ENCODE peak calls at places on chromosome 16, in nine cellular contexts. T is astrocyte, Q is lung, J is AG09309, C is fibroblast of mammary gland, W is fibroblast of lung, G is lower lobe of right lung, V is PC-9, X is IMR-90. I is an unnamed sample.

GRCh38 chr16:25256821-25257503 is 683 bp downstream of the ZKSCAN2 start:
- DNase-seq in C (no peak), V (no peak), J (no peak), G (peak), W (peak), X (peak), T (no peak), Q (no peak), I (peak)

GRCh38 chr16:28193530-28194423 is 18.0 kb downstream of the XPO6 start:
- DNase-seq in G (no peak), J (peak), X (peak), T (peak), Q (no peak), W (peak), V (peak), C (peak), I (peak)

GRCh38 chr16:14489460-14489859 is 140.6 kb downstream of the PARN start:
- DNase-seq in W (no peak), Q (no peak), G (no peak), X (peak), C (no peak), V (no peak), J (no peak), T (no peak), I (peak)

GRCh38 chr16:10625595-10626357 is 45.4 kb upstream of the EMP2 start:
- DNase-seq in V (no peak), C (peak), X (peak), G (no peak), J (no peak), Q (no peak), T (peak), W (peak), I (peak)

GRCh38 chr16:67393790-67394270 is 532 bp upstream of the TPPP3 start:
- DNase-seq in V (no peak), W (no peak), C (no peak), Q (no peak), J (no peak), T (no peak), X (no peak), G (peak), I (no peak)

GRCh38 chr16:73172621-73173312 is 124.8 kb upstream of the ZFHX3 start:
- DNase-seq in C (peak), T (peak), G (peak), V (peak), W (peak), Q (peak), J (peak), X (peak), I (peak)

GRCh38 chr16:73019456-73020362 is 28.2 kb downstream of the ZFHX3 start:
- DNase-seq in W (peak), V (peak), T (peak), Q (no peak), J (no peak), G (no peak), C (peak), X (peak), I (peak)

GRCh38 chr16:11955713-11956123 is 9.3 kb upstream of the TNFRSF17 start:
- DNase-seq in V (peak), T (peak), X (peak), W (peak), Q (no peak), C (peak), J (peak), G (no peak), I (peak)

GRCh38 chr16:83631006-83631405 is 176.8 kb upstream of the HSBP1 start:
- DNase-seq in X (no peak), V (no peak), C (no peak), Q (peak), W (no peak), J (peak), G (no peak), T (no peak), I (no peak)

GRCh38 chr16:5502467-5502869 is 404.9 kb upstream of the EEF2KMT start:
- DNase-seq in G (no peak), J (no peak), W (peak), Q (no peak), T (no peak), C (no peak), X (no peak), V (peak), I (no peak)

GRCh38 chr16:89187337-89188063 is 12.8 kb downstream of the SLC22A31 start:
- DNase-seq in T (no peak), J (no peak), X (no peak), Q (no peak), W (peak), C (peak), V (peak), G (no peak), I (peak)

GRCh38 chr16:50820225-50820624 is 78.3 kb downstream of the CYLD start:
- DNase-seq in V (no peak), X (no peak), C (no peak), T (no peak), J (no peak), W (no peak), G (no peak), Q (no peak), I (no peak)

GRCh38 chr16:70454221-70455034 is at the start of gene FCSK:
- DNase-seq in G (peak), C (peak), T (peak), J (no peak), V (peak), X (peak), Q (peak), W (peak), I (peak)

GRCh38 chr16:78563905-78564304 is 464.5 kb downstream of the WWOX start:
- DNase-seq in T (no peak), Q (no peak), G (no peak), X (no peak), J (no peak), C (no peak), W (peak), V (no peak), I (no peak)

GRCh38 chr16:3101018-3101840 is 2.1 kb upstream of the ZSCAN10 start:
- DNase-seq in X (no peak), C (peak), Q (no peak), T (no peak), J (no peak), W (no peak), G (no peak), V (no peak), I (no peak)

GRCh38 chr16:80198265-80198994 is 342.4 kb upstream of the DYNLRB2 start:
- DNase-seq in W (peak), X (peak), Q (no peak), V (no peak), J (no peak), G (no peak), T (peak), C (no peak), I (no peak)
- H3K4me3 ChIP-seq in W (no peak), X (no peak), Q (no peak), V (no peak), J (no peak), G (no peak), T (no peak), C (no peak), I (no peak)

GRCh38 chr16:1993731-1994131 is 4.0 kb downstream of the SYNGR3 start:
- DNase-seq in X (peak), C (peak), W (no peak), T (no peak), J (no peak), V (no peak), Q (no peak), G (peak), I (no peak)

GRCh38 chr16:1992475-1993292 is 2.9 kb downstream of the SYNGR3 start:
- DNase-seq in V (no peak), T (no peak), G (peak), Q (no peak), X (no peak), J (no peak), W (no peak), C (no peak), I (no peak)

GRCh38 chr16:1991135-1991551 is 1.4 kb downstream of the SYNGR3 start:
- DNase-seq in G (peak), W (no peak), Q (no peak), X (no peak), T (no peak), J (no peak), C (no peak), V (no peak), I (no peak)

GRCh38 chr16:1990336-1991134 is 765 bp downstream of the SYNGR3 start:
- DNase-seq in W (no peak), X (no peak), C (no peak), T (no peak), G (peak), J (no peak), V (no peak), Q (no peak), I (no peak)

DNA sequence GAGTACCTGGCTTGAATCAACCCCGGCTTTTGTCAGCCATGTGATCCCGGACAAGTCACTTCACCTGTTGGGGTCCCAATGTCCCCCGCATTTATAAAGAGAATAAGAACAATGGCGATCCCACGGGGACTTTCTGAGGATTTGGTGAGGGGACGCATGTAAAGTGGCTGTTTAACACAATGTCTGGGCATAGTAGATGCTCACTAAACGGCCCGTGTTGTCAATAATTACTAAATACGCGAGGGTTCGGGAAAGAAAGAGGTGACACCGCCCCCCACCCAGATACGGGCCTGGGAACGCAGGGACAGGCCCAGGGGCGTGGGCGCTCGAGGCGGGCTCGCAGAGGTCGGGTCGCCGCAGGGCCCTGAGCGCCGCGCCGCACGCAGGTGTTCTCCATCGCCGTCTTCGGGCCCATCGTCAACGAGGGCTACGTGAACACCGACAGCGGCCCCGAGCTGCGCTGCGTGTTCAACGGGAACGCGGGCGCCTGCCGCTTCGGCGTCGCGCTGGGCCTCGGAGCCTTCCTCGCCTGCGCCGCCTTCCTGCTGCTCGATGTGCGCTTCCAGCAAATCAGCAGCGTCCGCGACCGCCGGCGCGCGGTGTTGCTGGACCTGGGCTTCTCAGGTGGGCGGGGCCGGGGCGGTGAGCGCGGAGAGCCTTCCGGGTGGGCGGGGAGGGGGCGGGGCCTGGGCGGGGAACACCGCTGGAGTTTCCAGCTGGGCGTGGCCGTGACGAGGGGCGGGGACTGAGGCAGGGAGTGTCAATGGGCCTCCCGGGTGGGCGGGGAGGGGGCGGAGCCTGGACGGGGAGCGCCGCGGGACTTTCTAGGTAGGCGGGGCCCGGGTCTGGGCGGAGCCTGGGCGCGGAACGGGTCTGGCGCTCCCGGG is 2.1 kb downstream of the SYNGR3 start:
- DNase-seq in Q (peak), C (peak), J (no peak), X (peak), T (peak), V (peak), W (peak), G (peak), I (peak)
- H3K4me3 ChIP-seq in Q (peak), C (no peak), J (no peak), X (peak), T (no peak), V (no peak), W (peak), G (peak), I (peak)

GRCh38 chr16:77276686-77277085 is 77.5 kb downstream of the SYCE1L start:
- DNase-seq in C (peak), W (no peak), J (no peak), Q (no peak), X (no peak), T (no peak), G (no peak), V (no peak), I (no peak)
- H3K4me3 ChIP-seq in C (no peak), W (no peak), J (no peak), Q (no peak), X (no peak), T (no peak), G (no peak), V (no peak), I (no peak)

GRCh38 chr16:31260136-31260931 is 559 bp downstream of the ITGAM start:
- DNase-seq in W (no peak), T (no peak), V (no peak), X (no peak), G (no peak), Q (no peak), J (no peak), C (no peak), I (no peak)
- H3K4me3 ChIP-seq in W (no peak), T (no peak), V (no peak), X (no peak), G (peak), Q (peak), J (no peak), C (no peak), I (no peak)

DNA sequence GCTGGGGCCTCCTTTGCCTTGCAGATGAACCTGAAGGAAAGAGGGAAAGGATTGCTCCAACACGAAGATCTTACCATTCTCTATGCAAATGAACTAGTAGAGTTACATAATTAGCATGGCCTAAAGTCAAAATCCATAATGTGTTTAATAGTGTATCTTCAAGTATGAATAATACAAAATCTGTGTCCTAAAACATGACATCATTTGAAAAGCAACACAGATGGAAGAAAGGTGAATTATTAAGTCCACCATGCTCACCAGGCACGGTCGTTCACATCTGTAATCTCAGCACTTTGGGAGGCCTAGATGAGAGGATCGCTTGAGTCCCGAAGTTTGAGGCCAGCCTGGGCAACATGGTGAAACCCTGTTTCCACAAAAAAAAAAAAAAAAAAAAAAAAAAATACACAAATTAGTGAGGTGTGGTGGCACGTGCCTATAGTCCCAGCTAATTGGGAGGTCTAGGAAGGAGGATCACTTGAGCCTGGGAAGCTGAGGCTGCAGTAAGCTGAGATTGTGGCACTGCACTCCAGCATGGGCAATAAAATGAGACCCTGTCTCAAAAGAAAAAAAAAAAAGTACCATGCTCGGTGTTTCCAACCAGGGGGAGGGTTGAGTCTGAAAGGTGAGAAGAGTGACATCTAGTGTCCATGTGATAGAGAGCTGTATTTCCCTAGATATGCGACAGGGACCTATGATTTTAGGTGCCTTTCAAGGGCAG is 6.4 kb downstream of the VWA3A start:
- DNase-seq in Q (no peak), W (peak), T (peak), C (peak), G (no peak), X (peak), J (peak), V (peak), I (peak)
- H3K4me3 ChIP-seq in Q (no peak), W (peak), T (no peak), C (no peak), G (no peak), X (no peak), J (no peak), V (peak), I (peak)